ENCODE peak calls at places on chromosomes 2 and 18, in seven cellular contexts. E is NCI-H774; R is activated naive CD4-positive, alpha-beta T cell; A is NAMALWA; V is MCF 10A; F is EL; K is Right ventricle myocardium inferior. O is an unnamed sample.

GRCh38 chr2:30798536-30798991 is 8.7 kb downstream of the CAPN13 start:
- DNase-seq in E (peak; percentile 15), R (no peak), K (no peak), F (no peak), V (no peak), A (no peak), O (no peak)

GRCh38 chr18:49123431-49123830 is 172.7 kb upstream of the SMAD7 start:
- DNase-seq in E (no peak), A (no peak), R (no peak), K (no peak), V (no peak), F (no peak), O (no peak)

GRCh38 chr2:85312404-85312803 is 15.4 kb downstream of the TGOLN2 start:
- DNase-seq in A (no peak), V (peak; percentile 84), R (no peak), F (peak; percentile 63), E (no peak), K (no peak), O (no peak)

GRCh38 chr2:209411718-209412117 is 12.1 kb upstream of the MAP2 start:
- DNase-seq in R (no peak), F (peak; percentile 13), K (no peak), E (no peak), A (no peak), V (peak; percentile 20), O (no peak)

GRCh38 chr2:215712850-215713230 is 277.0 kb upstream of the FN1 start:
- DNase-seq in F (peak; percentile 13), E (no peak), V (no peak), R (no peak), K (no peak), A (no peak), O (no peak)

GRCh38 chr2:38692636-38693318 is 26.9 kb downstream of the GALM start:
- DNase-seq in E (no peak), V (peak; percentile 47), F (no peak), K (no peak), A (no peak), R (no peak), O (no peak)

GRCh38 chr2:142254057-142254456 is 123.2 kb upstream of the LRP1B start:
- DNase-seq in F (no peak), A (peak; percentile 32), V (no peak), K (no peak), R (no peak), E (no peak), O (no peak)

GRCh38 chr18:61893304-61893970 is 630 bp upstream of the RNF152 start:
- DNase-seq in R (no peak), K (peak; percentile 69), V (peak; percentile 28), A (no peak), F (peak; percentile 61), E (peak; percentile 39), O (peak; percentile 16)

GRCh38 chr2:179461367-179461886 is 196.8 kb upstream of the SESTD1 start:
- DNase-seq in K (no peak), A (no peak), E (no peak), V (no peak), R (no peak), F (peak; percentile 9), O (no peak)

GRCh38 chr2:77428946-77429345 is 93.2 kb downstream of the LRRTM4 start:
- DNase-seq in F (no peak), V (no peak), K (no peak), A (no peak), R (no peak), E (no peak), O (no peak)

GRCh38 chr2:23516546-23517256 is 131.7 kb downstream of the KLHL29 start:
- DNase-seq in K (no peak), V (no peak), F (no peak), R (no peak), A (no peak), E (no peak), O (no peak)

GRCh38 chr18:74940856-74941255 is 268.1 kb downstream of the PTGR3 start:
- DNase-seq in R (no peak), K (no peak), A (no peak), F (no peak), V (no peak), E (no peak), O (no peak)

GRCh38 chr18:76668546-76668945 is 153.8 kb upstream of the ZNF236 start:
- DNase-seq in F (no peak), V (no peak), R (no peak), K (no peak), A (no peak), E (no peak), O (no peak)

GRCh38 chr2:153287109-153287801 is 191.3 kb downstream of the RPRM start:
- DNase-seq in V (no peak), A (peak; percentile 48), E (no peak), K (peak; percentile 71), F (no peak), R (no peak), O (no peak)

GRCh38 chr18:63155910-63156773 is 163.4 kb downstream of the BCL2 start:
- DNase-seq in R (no peak), K (no peak), A (no peak), F (no peak), V (no peak), E (no peak), O (no peak)

GRCh38 chr2:38148501-38148900 is 72.5 kb upstream of the CYP1B1 start:
- DNase-seq in V (peak; percentile 100), K (peak; percentile 58), R (no peak), A (no peak), E (no peak), F (peak; percentile 44), O (no peak)

GRCh38 chr18:22344908-22345670 is 72.6 kb downstream of the CTAGE1 start:
- DNase-seq in R (no peak), F (no peak), E (no peak), V (no peak), A (no peak), K (no peak), O (no peak)

GRCh38 chr2:46082531-46083485 is 214.4 kb upstream of the EPAS1 start:
- DNase-seq in R (no peak), E (no peak), A (no peak), K (peak; percentile 74), V (peak; percentile 89), F (peak; percentile 98), O (no peak)

O was measured in activated T-helper 2 cell treated with anti-CD3 and anti-CD28 coated beads, Interferon-gamma antibody, Interleukin-2, Interleukin-4, amounts not matched to agents 10 μg/mL and 5 μg/mL and 100 μg/mL, durations not matched to agents 14 hours and 24 hours and 36 hours.